ENCODE peak calls at places on chromosomes 4 and X, in seven cellular contexts. One of them, this sample, is unnamed.

GRCh38 chr4:6359536-6360308 is 90.1 kb downstream of the WFS1 start:
- DNase-seq in B cell: no peak
- DNase-seq in ovary: no peak
- DNase-seq in progenitor cell of endocrine pancreas: no peak
- DNase-seq in tibial nerve: no peak
- DNase-seq in foreskin keratinocyte: no peak
- DNase-seq in transverse colon: no peak
- DNase-seq in this sample: no peak

GRCh38 chr4:48360966-48361470 is 19.7 kb downstream of the SLAIN2 start:
- DNase-seq in B cell: no peak
- DNase-seq in ovary: no peak
- DNase-seq in progenitor cell of endocrine pancreas: no peak
- DNase-seq in tibial nerve: no peak
- DNase-seq in foreskin keratinocyte: no peak
- DNase-seq in transverse colon: no peak
- DNase-seq in this sample: no peak

GRCh38 chr4:26458104-26458503 is 32.2 kb downstream of the CCKAR start:
- DNase-seq in B cell: no peak
- DNase-seq in ovary: no peak
- DNase-seq in progenitor cell of endocrine pancreas: no peak
- DNase-seq in tibial nerve: no peak
- DNase-seq in foreskin keratinocyte: no peak
- DNase-seq in transverse colon: no peak
- DNase-seq in this sample: no peak

GRCh38 chrX:42220083-42220482 is 296.7 kb upstream of the CASK start:
- DNase-seq in B cell: no peak
- DNase-seq in ovary: no peak
- DNase-seq in progenitor cell of endocrine pancreas: no peak
- DNase-seq in tibial nerve: no peak
- DNase-seq in foreskin keratinocyte: no peak
- DNase-seq in transverse colon: no peak
- DNase-seq in this sample: no peak

GRCh38 chr4:63618883-63619573 is 790.2 kb downstream of the TECRL start:
- DNase-seq in B cell: no peak
- DNase-seq in ovary: no peak
- DNase-seq in progenitor cell of endocrine pancreas: no peak
- DNase-seq in tibial nerve: no peak
- DNase-seq in foreskin keratinocyte: peak
- DNase-seq in transverse colon: no peak
- DNase-seq in this sample: no peak

GRCh38 chr4:98758182-98758581 is 99.8 kb upstream of the TSPAN5 start:
- DNase-seq in B cell: no peak
- DNase-seq in ovary: no peak
- DNase-seq in progenitor cell of endocrine pancreas: no peak
- DNase-seq in tibial nerve: no peak
- DNase-seq in foreskin keratinocyte: no peak
- DNase-seq in transverse colon: no peak
- DNase-seq in this sample: no peak

GRCh38 chr4:26406346-26406975 is 83.8 kb downstream of the CCKAR start:
- DNase-seq in B cell: no peak
- DNase-seq in ovary: no peak
- DNase-seq in progenitor cell of endocrine pancreas: no peak
- DNase-seq in tibial nerve: no peak
- DNase-seq in foreskin keratinocyte: no peak
- DNase-seq in transverse colon: no peak
- DNase-seq in this sample: no peak

GRCh38 chr4:4694812-4695211 is 153.0 kb upstream of the STX18 start:
- DNase-seq in B cell: no peak
- DNase-seq in ovary: no peak
- DNase-seq in progenitor cell of endocrine pancreas: no peak
- DNase-seq in tibial nerve: no peak
- DNase-seq in foreskin keratinocyte: no peak
- DNase-seq in transverse colon: no peak
- DNase-seq in this sample: no peak

GRCh38 chr4:38163216-38164006 is 203.2 kb downstream of the PTTG2 start:
- DNase-seq in B cell: no peak
- DNase-seq in ovary: no peak
- DNase-seq in progenitor cell of endocrine pancreas: no peak
- DNase-seq in tibial nerve: no peak
- DNase-seq in foreskin keratinocyte: peak
- DNase-seq in transverse colon: no peak
- DNase-seq in this sample: no peak

GRCh38 chrX:106612403-106612789 is 618 bp downstream of the RADX start:
- DNase-seq in B cell: no peak
- DNase-seq in ovary: no peak
- DNase-seq in progenitor cell of endocrine pancreas: no peak
- DNase-seq in tibial nerve: no peak
- DNase-seq in foreskin keratinocyte: no peak
- DNase-seq in transverse colon: no peak
- DNase-seq in this sample: peak

GRCh38 chr4:75036046-75036445 is 103.1 kb downstream of the PARM1 start:
- DNase-seq in B cell: no peak
- DNase-seq in ovary: no peak
- DNase-seq in progenitor cell of endocrine pancreas: no peak
- DNase-seq in tibial nerve: no peak
- DNase-seq in foreskin keratinocyte: no peak
- DNase-seq in transverse colon: no peak
- DNase-seq in this sample: no peak

GRCh38 chr4:70844180-70844579 is 4.5 kb upstream of the GRSF1 start:
- DNase-seq in B cell: peak
- DNase-seq in ovary: no peak
- DNase-seq in progenitor cell of endocrine pancreas: no peak
- DNase-seq in tibial nerve: no peak
- DNase-seq in foreskin keratinocyte: no peak
- DNase-seq in transverse colon: no peak
- DNase-seq in this sample: no peak

GRCh38 chr4:144501231-144501780 is 144.7 kb upstream of the HHIP start:
- DNase-seq in B cell: no peak
- DNase-seq in ovary: no peak
- DNase-seq in progenitor cell of endocrine pancreas: no peak
- DNase-seq in tibial nerve: no peak
- DNase-seq in foreskin keratinocyte: peak
- DNase-seq in transverse colon: no peak
- DNase-seq in this sample: no peak

GRCh38 chr4:54098375-54098774 is 1.6 kb upstream of the GSX2 start:
- DNase-seq in B cell: no peak
- DNase-seq in ovary: no peak
- DNase-seq in progenitor cell of endocrine pancreas: no peak
- DNase-seq in tibial nerve: no peak
- DNase-seq in foreskin keratinocyte: no peak
- DNase-seq in transverse colon: no peak
- DNase-seq in this sample: no peak

GRCh38 chr4:137283737-137284136 is 248.6 kb downstream of the PCDH18 start:
- DNase-seq in B cell: no peak
- DNase-seq in ovary: no peak
- DNase-seq in progenitor cell of endocrine pancreas: no peak
- DNase-seq in tibial nerve: no peak
- DNase-seq in foreskin keratinocyte: peak
- DNase-seq in transverse colon: no peak
- DNase-seq in this sample: no peak
- TF ChIP-seq CTCF in B cell: no peak
- TF ChIP-seq CTCF in ovary: peak
- TF ChIP-seq CTCF in progenitor cell of endocrine pancreas: no peak
- TF ChIP-seq CTCF in tibial nerve: peak
- TF ChIP-seq CTCF in foreskin keratinocyte: peak
- TF ChIP-seq CTCF in transverse colon: no peak
- TF ChIP-seq CTCF in this sample: no peak

DNA sequence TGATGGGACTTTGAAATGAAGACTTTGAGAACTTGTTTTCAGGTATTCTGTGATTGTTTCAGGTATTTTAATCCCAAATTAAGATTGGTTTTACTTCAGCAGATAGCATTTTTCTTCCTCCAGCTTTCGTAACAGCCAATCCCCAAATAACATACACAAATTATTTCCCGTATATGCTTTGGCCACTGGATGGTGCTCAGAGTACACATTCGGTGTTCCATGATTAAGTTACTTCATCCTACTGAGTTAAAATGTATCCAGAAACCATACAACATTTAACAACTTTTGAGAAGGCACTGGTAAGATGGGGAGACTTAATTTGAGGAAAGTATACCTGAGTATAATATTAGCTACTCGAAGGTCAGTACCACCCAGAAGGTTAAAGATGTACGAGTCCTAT is 233.4 kb upstream of the FAM47A start:
- DNase-seq in B cell: no peak
- DNase-seq in ovary: no peak
- DNase-seq in progenitor cell of endocrine pancreas: no peak
- DNase-seq in tibial nerve: no peak
- DNase-seq in foreskin keratinocyte: no peak
- DNase-seq in transverse colon: no peak
- DNase-seq in this sample: peak
- TF ChIP-seq CTCF in B cell: no peak
- TF ChIP-seq CTCF in ovary: peak
- TF ChIP-seq CTCF in progenitor cell of endocrine pancreas: peak
- TF ChIP-seq CTCF in tibial nerve: peak
- TF ChIP-seq CTCF in foreskin keratinocyte: peak
- TF ChIP-seq CTCF in transverse colon: no peak
- TF ChIP-seq CTCF in this sample: peak

DNA sequence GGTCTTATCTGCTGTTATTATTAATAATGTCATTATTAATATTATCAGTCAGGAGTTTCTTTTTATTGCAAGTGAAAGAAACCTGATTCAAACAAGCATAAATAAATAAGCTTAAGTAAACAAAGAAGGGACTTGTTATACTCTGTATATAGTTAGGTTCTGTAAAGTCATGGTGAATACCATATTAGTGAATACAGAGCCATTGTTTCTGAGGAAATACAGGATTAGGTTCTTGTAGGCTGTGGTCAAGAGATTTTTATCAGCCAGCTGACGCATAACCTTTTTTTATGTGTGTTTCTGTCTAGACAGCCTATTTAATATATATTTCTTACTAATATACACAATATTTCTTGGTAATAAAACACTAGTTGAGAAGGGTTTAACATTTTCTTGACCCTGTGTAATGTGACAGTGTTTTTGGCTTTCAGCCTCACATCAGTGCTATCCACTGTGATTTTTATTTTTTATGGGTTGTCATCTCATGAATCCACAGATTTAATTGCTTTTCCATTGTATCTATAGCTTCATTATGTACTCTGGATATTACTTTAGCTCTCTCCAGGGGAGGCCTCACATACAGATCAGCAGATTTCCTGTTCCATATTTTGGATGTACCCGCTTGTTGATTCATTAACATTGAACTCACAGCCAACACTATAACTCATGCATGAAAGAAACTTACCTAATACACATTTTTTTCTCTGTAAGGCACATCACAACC is 8.0 kb downstream of the HERC3 start:
- DNase-seq in B cell: no peak
- DNase-seq in ovary: no peak
- DNase-seq in progenitor cell of endocrine pancreas: no peak
- DNase-seq in tibial nerve: no peak
- DNase-seq in foreskin keratinocyte: peak
- DNase-seq in transverse colon: no peak
- DNase-seq in this sample: no peak
- TF ChIP-seq CTCF in B cell: no peak
- TF ChIP-seq CTCF in ovary: no peak
- TF ChIP-seq CTCF in progenitor cell of endocrine pancreas: no peak
- TF ChIP-seq CTCF in tibial nerve: no peak
- TF ChIP-seq CTCF in foreskin keratinocyte: no peak
- TF ChIP-seq CTCF in transverse colon: no peak
- TF ChIP-seq CTCF in this sample: no peak

GRCh38 chr4:37068580-37068979 is 176.0 kb upstream of the NWD2 start:
- DNase-seq in B cell: no peak
- DNase-seq in ovary: no peak
- DNase-seq in progenitor cell of endocrine pancreas: no peak
- DNase-seq in tibial nerve: no peak
- DNase-seq in foreskin keratinocyte: no peak
- DNase-seq in transverse colon: no peak
- DNase-seq in this sample: peak
- TF ChIP-seq CTCF in B cell: no peak
- TF ChIP-seq CTCF in ovary: no peak
- TF ChIP-seq CTCF in progenitor cell of endocrine pancreas: no peak
- TF ChIP-seq CTCF in tibial nerve: no peak
- TF ChIP-seq CTCF in foreskin keratinocyte: peak
- TF ChIP-seq CTCF in transverse colon: no peak
- TF ChIP-seq CTCF in this sample: no peak

GRCh38 chrX:15680401-15680800 is 15.8 kb upstream of the CLTRN start:
- DNase-seq in B cell: no peak
- DNase-seq in ovary: no peak
- DNase-seq in progenitor cell of endocrine pancreas: no peak
- DNase-seq in tibial nerve: no peak
- DNase-seq in foreskin keratinocyte: no peak
- DNase-seq in transverse colon: no peak
- DNase-seq in this sample: peak
- TF ChIP-seq CTCF in B cell: no peak
- TF ChIP-seq CTCF in ovary: no peak
- TF ChIP-seq CTCF in progenitor cell of endocrine pancreas: no peak
- TF ChIP-seq CTCF in tibial nerve: no peak
- TF ChIP-seq CTCF in foreskin keratinocyte: no peak
- TF ChIP-seq CTCF in transverse colon: no peak
- TF ChIP-seq CTCF in this sample: no peak

GRCh38 chr4:129929052-129929451 is 833.1 kb downstream of the C4orf33 start:
- DNase-seq in B cell: no peak
- DNase-seq in ovary: no peak
- DNase-seq in progenitor cell of endocrine pancreas: no peak
- DNase-seq in tibial nerve: no peak
- DNase-seq in foreskin keratinocyte: no peak
- DNase-seq in transverse colon: no peak
- DNase-seq in this sample: peak

GRCh38 chr4:129929984-129930383 is 834.0 kb downstream of the C4orf33 start:
- DNase-seq in B cell: no peak
- DNase-seq in ovary: no peak
- DNase-seq in progenitor cell of endocrine pancreas: no peak
- DNase-seq in tibial nerve: no peak
- DNase-seq in foreskin keratinocyte: no peak
- DNase-seq in transverse colon: no peak
- DNase-seq in this sample: no peak

DNA sequence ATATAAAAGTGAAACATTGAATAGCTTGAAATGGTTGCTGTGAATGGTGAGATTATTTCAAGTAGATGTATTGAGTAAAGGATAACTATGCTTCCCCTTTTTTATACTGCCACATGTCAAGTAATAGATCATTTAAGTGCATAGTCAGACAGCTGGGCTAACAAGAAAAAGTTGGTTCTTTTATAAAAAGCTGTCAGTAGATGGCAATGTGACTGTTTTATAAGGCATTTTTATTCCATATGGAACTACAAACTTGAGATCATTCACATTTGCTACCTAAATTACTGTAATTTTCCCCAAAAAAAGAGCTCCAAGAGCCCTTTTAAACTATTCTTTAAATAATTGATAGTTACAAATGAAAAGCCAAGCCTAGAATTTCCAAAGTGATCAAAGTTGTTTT is 831.0 kb downstream of the C4orf33 start:
- DNase-seq in B cell: no peak
- DNase-seq in ovary: no peak
- DNase-seq in progenitor cell of endocrine pancreas: no peak
- DNase-seq in tibial nerve: no peak
- DNase-seq in foreskin keratinocyte: no peak
- DNase-seq in transverse colon: no peak
- DNase-seq in this sample: no peak
- TF ChIP-seq CTCF in B cell: no peak
- TF ChIP-seq CTCF in ovary: no peak
- TF ChIP-seq CTCF in progenitor cell of endocrine pancreas: peak
- TF ChIP-seq CTCF in tibial nerve: no peak
- TF ChIP-seq CTCF in foreskin keratinocyte: peak
- TF ChIP-seq CTCF in transverse colon: no peak
- TF ChIP-seq CTCF in this sample: no peak

GRCh38 chr4:134700251-134700650 is 498.7 kb upstream of the PABPC4L start:
- DNase-seq in B cell: no peak
- DNase-seq in ovary: no peak
- DNase-seq in progenitor cell of endocrine pancreas: no peak
- DNase-seq in tibial nerve: no peak
- DNase-seq in foreskin keratinocyte: no peak
- DNase-seq in transverse colon: no peak
- DNase-seq in this sample: no peak

GRCh38 chr4:134691915-134692314 is 490.3 kb upstream of the PABPC4L start:
- DNase-seq in B cell: no peak
- DNase-seq in ovary: no peak
- DNase-seq in progenitor cell of endocrine pancreas: no peak
- DNase-seq in tibial nerve: no peak
- DNase-seq in foreskin keratinocyte: no peak
- DNase-seq in transverse colon: no peak
- DNase-seq in this sample: no peak

GRCh38 chr4:134695433-134695832 is 493.8 kb upstream of the PABPC4L start:
- DNase-seq in B cell: no peak
- DNase-seq in ovary: no peak
- DNase-seq in progenitor cell of endocrine pancreas: no peak
- DNase-seq in tibial nerve: no peak
- DNase-seq in foreskin keratinocyte: no peak
- DNase-seq in transverse colon: no peak
- DNase-seq in this sample: no peak
- TF ChIP-seq CTCF in B cell: no peak
- TF ChIP-seq CTCF in ovary: no peak
- TF ChIP-seq CTCF in progenitor cell of endocrine pancreas: peak
- TF ChIP-seq CTCF in tibial nerve: no peak
- TF ChIP-seq CTCF in foreskin keratinocyte: no peak
- TF ChIP-seq CTCF in transverse colon: no peak
- TF ChIP-seq CTCF in this sample: no peak